ENCODE peak calls at places on chromosome 13, in eight cellular contexts. D is GOT3; G is stimulated activated CD8-positive, alpha-beta memory T cell treated with anti-CD3 and anti-CD28 coated beads, Interleukin-7, amount 100 ng/mL, for 48 hours; R is HEK293T; M is NCI-H446; K is naive thymus-derived CD4-positive, alpha-beta T cell; Q is hepatic stellate cell; Z is stimulated activated CD4-positive, alpha-beta T cell treated with anti-CD3 and anti-CD28 coated beads, Interleukin-1b, Interleukin-23, amount 100 ng/mL, for 48 hours. H is an unnamed sample.

GRCh38 chr13:76820759-76821158 is 65.4 kb downstream of the KCTD12 start:
- DNase-seq in M (no peak), G (no peak), K (no peak), R (no peak), D (no peak), Q (no peak), Z (no peak), H (no peak)

GRCh38 chr13:108342369-108343289 is 73.1 kb downstream of the TNFSF13B start:
- DNase-seq in M (no peak), Q (no peak), G (no peak), Z (no peak), D (no peak), K (peak), R (no peak), H (peak)

GRCh38 chr13:93977986-93978385 is 501.5 kb downstream of the DCT start:
- DNase-seq in R (no peak), Q (no peak), M (no peak), D (no peak), G (no peak), Z (no peak), K (no peak), H (no peak)

GRCh38 chr13:73090116-73090811 is 31.5 kb downstream of the KLF5 start:
- DNase-seq in R (peak), D (no peak), G (no peak), Z (no peak), Q (peak), M (no peak), K (peak), H (peak)

GRCh38 chr13:72726721-72727416 is 560 bp downstream of the MZT1 start:
- DNase-seq in R (peak), M (no peak), Z (peak), D (peak), Q (peak), G (no peak), K (no peak), H (peak)

GRCh38 chr13:23558675-23559536 is 11.3 kb upstream of the TNFRSF19 start:
- DNase-seq in Z (peak), G (no peak), D (no peak), K (no peak), M (no peak), Q (peak), R (peak), H (no peak)

GRCh38 chr13:30388401-30389283 is 33.7 kb upstream of the UBE2L5 start:
- DNase-seq in M (no peak), Q (no peak), Z (no peak), R (no peak), K (no peak), D (no peak), G (no peak), H (no peak)

GRCh38 chr13:94495806-94496205 is 16.3 kb upstream of the DCT start:
- DNase-seq in Q (no peak), D (no peak), G (no peak), M (no peak), Z (no peak), K (no peak), R (no peak), H (no peak)

GRCh38 chr13:40026741-40027140 is 371.3 kb downstream of the COG6 start:
- DNase-seq in M (no peak), K (no peak), G (peak), R (no peak), D (no peak), Z (peak), Q (no peak), H (no peak)

GRCh38 chr13:114167445-114167844 is 11.6 kb upstream of the CFAP97D2 start:
- DNase-seq in D (no peak), Z (no peak), K (peak), Q (no peak), R (no peak), M (no peak), G (no peak), H (no peak)

GRCh38 chr13:21567714-21568113 is 36.3 kb downstream of the MICU2 start:
- DNase-seq in Z (no peak), R (no peak), D (no peak), Q (no peak), K (no peak), G (no peak), M (no peak), H (no peak)

GRCh38 chr13:38657191-38657590 is 29.7 kb upstream of the FREM2 start:
- DNase-seq in R (no peak), Q (no peak), Z (no peak), M (no peak), D (no peak), K (no peak), G (no peak), H (no peak)

GRCh38 chr13:26759907-26760834 is at the start of gene GPR12:
- DNase-seq in D (no peak), R (no peak), Z (no peak), Q (peak), K (no peak), G (no peak), M (no peak), H (no peak)

GRCh38 chr13:97582170-97582569 is 148.2 kb downstream of the RAP2A start:
- DNase-seq in Q (no peak), G (no peak), R (no peak), Z (no peak), D (no peak), K (no peak), M (no peak), H (no peak)

GRCh38 chr13:96091164-96091931 is 1.4 kb downstream of the HS6ST3 start:
- DNase-seq in G (no peak), Z (no peak), K (no peak), R (peak), Q (no peak), M (no peak), D (no peak), H (peak)

GRCh38 chr13:46621133-46621532 is 68.2 kb downstream of the LRCH1 start:
- DNase-seq in R (no peak), M (no peak), Z (no peak), K (no peak), D (no peak), G (no peak), Q (no peak), H (no peak)

GRCh38 chr13:59111711-59112110 is 1052.0 kb downstream of the DIAPH3 start:
- DNase-seq in D (no peak), K (no peak), G (no peak), Z (no peak), Q (peak), M (no peak), R (no peak), H (peak)

GRCh38 chr13:90696254-90696653 is 651.2 kb upstream of the MIR17HG start:
- DNase-seq in R (no peak), Z (no peak), Q (no peak), M (no peak), D (no peak), K (no peak), G (no peak), H (peak)

GRCh38 chr13:100235311-100235901 is 146.5 kb downstream of the PCCA start:
- DNase-seq in G (no peak), M (peak), Q (peak), Z (no peak), K (peak), D (no peak), R (peak), H (peak)

GRCh38 chr13:36030670-36031331 is 100.4 kb downstream of the DCLK1 start:
- DNase-seq in Z (no peak), R (no peak), M (no peak), Q (peak), K (no peak), G (no peak), D (no peak), H (no peak)

GRCh38 chr13:111314852-111315251 is 5.6 kb upstream of the TEX29 start:
- DNase-seq in Q (no peak), K (no peak), G (no peak), Z (no peak), M (no peak), D (no peak), R (no peak), H (no peak)

GRCh38 chr13:95115525-95115924 is 185.7 kb downstream of the ABCC4 start:
- DNase-seq in D (no peak), R (no peak), K (no peak), M (no peak), Z (no peak), Q (no peak), G (no peak), H (no peak)

GRCh38 chr13:99087954-99088491 is 110.2 kb upstream of the DOCK9 start:
- DNase-seq in D (no peak), G (no peak), Z (peak), K (no peak), Q (no peak), R (no peak), M (no peak), H (no peak)

GRCh38 chr13:68145852-68146251 is 915.7 kb upstream of the PCDH9 start:
- DNase-seq in G (no peak), D (no peak), K (no peak), Z (no peak), Q (no peak), M (no peak), R (no peak), H (no peak)

GRCh38 chr13:42548731-42549554 is 25.0 kb upstream of the TNFSF11 start:
- DNase-seq in Z (no peak), R (no peak), G (no peak), M (no peak), D (no peak), K (no peak), Q (no peak), H (no peak)

GRCh38 chr13:21683034-21683733 is 12.3 kb downstream of the FGF9 start:
- DNase-seq in G (no peak), Z (no peak), Q (no peak), M (no peak), D (no peak), R (no peak), K (no peak), H (peak)

GRCh38 chr13:23510544-23510916 is 59.7 kb upstream of the TNFRSF19 start:
- DNase-seq in R (no peak), Z (no peak), D (no peak), Q (no peak), G (no peak), M (no peak), K (no peak), H (no peak)

GRCh38 chr13:110767476-110767875 is 54.0 kb downstream of the ING1 start:
- DNase-seq in D (no peak), Z (no peak), G (no peak), K (no peak), R (no peak), M (no peak), Q (no peak), H (peak)

GRCh38 chr13:102191951-102192461 is 209.8 kb downstream of the FGF14 start:
- DNase-seq in Q (peak), R (no peak), G (no peak), M (no peak), Z (no peak), D (no peak), K (no peak), H (no peak)

H was measured in SJSA1.